ENCODE peak calls at places on chromosomes 3 and 15, in eight cellular contexts. One of them, this sample, is unnamed.

GRCh38 chr3:56269755-56270154 is 198.5 kb downstream of the ERC2 start:
- DNase-seq in HFF-Myc: no peak
- DNase-seq in glutamatergic neuron: no peak
- DNase-seq in GM12864: no peak
- DNase-seq in pancreas: no peak
- DNase-seq in fibroblast of villous mesenchyme: no peak
- DNase-seq in heart left ventricle: no peak
- DNase-seq in endothelial cell: no peak
- DNase-seq in this sample: no peak

GRCh38 chr3:110577856-110578255 is 493.8 kb upstream of the NECTIN3 start:
- DNase-seq in HFF-Myc: no peak
- DNase-seq in glutamatergic neuron: no peak
- DNase-seq in GM12864: no peak
- DNase-seq in pancreas: no peak
- DNase-seq in fibroblast of villous mesenchyme: no peak
- DNase-seq in heart left ventricle: no peak
- DNase-seq in endothelial cell: no peak
- DNase-seq in this sample: no peak

GRCh38 chr3:189455796-189456195 is 175.4 kb upstream of the TP63 start:
- DNase-seq in HFF-Myc: no peak
- DNase-seq in glutamatergic neuron: no peak
- DNase-seq in GM12864: no peak
- DNase-seq in pancreas: no peak
- DNase-seq in fibroblast of villous mesenchyme: no peak
- DNase-seq in heart left ventricle: no peak
- DNase-seq in endothelial cell: no peak
- DNase-seq in this sample: no peak

GRCh38 chr3:149703474-149703873 is 45.6 kb upstream of the WWTR1 start:
- DNase-seq in HFF-Myc: peak
- DNase-seq in glutamatergic neuron: no peak
- DNase-seq in GM12864: no peak
- DNase-seq in pancreas: no peak
- DNase-seq in fibroblast of villous mesenchyme: peak
- DNase-seq in heart left ventricle: no peak
- DNase-seq in endothelial cell: no peak
- DNase-seq in this sample: no peak

GRCh38 chr3:57544181-57545125 is at the start of gene DNAH12:
- DNase-seq in HFF-Myc: no peak
- DNase-seq in glutamatergic neuron: peak
- DNase-seq in GM12864: no peak
- DNase-seq in pancreas: peak
- DNase-seq in fibroblast of villous mesenchyme: no peak
- DNase-seq in heart left ventricle: no peak
- DNase-seq in endothelial cell: peak
- DNase-seq in this sample: peak

GRCh38 chr3:18343809-18344208 is 81.3 kb downstream of the SATB1 start:
- DNase-seq in HFF-Myc: no peak
- DNase-seq in glutamatergic neuron: no peak
- DNase-seq in GM12864: no peak
- DNase-seq in pancreas: no peak
- DNase-seq in fibroblast of villous mesenchyme: no peak
- DNase-seq in heart left ventricle: no peak
- DNase-seq in endothelial cell: no peak
- DNase-seq in this sample: no peak

GRCh38 chr3:8871306-8871705 is 92.0 kb downstream of the RAD18 start:
- DNase-seq in HFF-Myc: no peak
- DNase-seq in glutamatergic neuron: no peak
- DNase-seq in GM12864: no peak
- DNase-seq in pancreas: no peak
- DNase-seq in fibroblast of villous mesenchyme: no peak
- DNase-seq in heart left ventricle: no peak
- DNase-seq in endothelial cell: no peak
- DNase-seq in this sample: no peak

GRCh38 chr3:4674216-4674615 is 181.1 kb downstream of the ITPR1 start:
- DNase-seq in HFF-Myc: no peak
- DNase-seq in glutamatergic neuron: no peak
- DNase-seq in GM12864: no peak
- DNase-seq in pancreas: no peak
- DNase-seq in fibroblast of villous mesenchyme: peak
- DNase-seq in heart left ventricle: no peak
- DNase-seq in endothelial cell: no peak
- DNase-seq in this sample: no peak

GRCh38 chr15:48090115-48090514 is 30.7 kb upstream of the SLC24A5 start:
- DNase-seq in HFF-Myc: no peak
- DNase-seq in glutamatergic neuron: no peak
- DNase-seq in GM12864: no peak
- DNase-seq in pancreas: no peak
- DNase-seq in fibroblast of villous mesenchyme: peak
- DNase-seq in heart left ventricle: no peak
- DNase-seq in endothelial cell: no peak
- DNase-seq in this sample: no peak

GRCh38 chr3:138364356-138365252 is 16.2 kb downstream of the MRAS start:
- DNase-seq in HFF-Myc: no peak
- DNase-seq in glutamatergic neuron: no peak
- DNase-seq in GM12864: no peak
- DNase-seq in pancreas: no peak
- DNase-seq in fibroblast of villous mesenchyme: no peak
- DNase-seq in heart left ventricle: no peak
- DNase-seq in endothelial cell: no peak
- DNase-seq in this sample: no peak

GRCh38 chr3:153078826-153079225 is 83.2 kb upstream of the RAP2B start:
- DNase-seq in HFF-Myc: no peak
- DNase-seq in glutamatergic neuron: no peak
- DNase-seq in GM12864: no peak
- DNase-seq in pancreas: no peak
- DNase-seq in fibroblast of villous mesenchyme: no peak
- DNase-seq in heart left ventricle: no peak
- DNase-seq in endothelial cell: no peak
- DNase-seq in this sample: no peak

GRCh38 chr3:56801151-56801596 is 575 bp downstream of the ARHGEF3 start:
- DNase-seq in HFF-Myc: no peak
- DNase-seq in glutamatergic neuron: no peak
- DNase-seq in GM12864: no peak
- DNase-seq in pancreas: peak
- DNase-seq in fibroblast of villous mesenchyme: no peak
- DNase-seq in heart left ventricle: no peak
- DNase-seq in endothelial cell: peak
- DNase-seq in this sample: peak

GRCh38 chr3:51141573-51141972 is 243.5 kb upstream of the MANF start:
- DNase-seq in HFF-Myc: no peak
- DNase-seq in glutamatergic neuron: no peak
- DNase-seq in GM12864: no peak
- DNase-seq in pancreas: no peak
- DNase-seq in fibroblast of villous mesenchyme: no peak
- DNase-seq in heart left ventricle: no peak
- DNase-seq in endothelial cell: no peak
- DNase-seq in this sample: no peak
- TF ChIP-seq CTCF in HFF-Myc: no peak
- TF ChIP-seq CTCF in glutamatergic neuron: peak
- TF ChIP-seq CTCF in GM12864: peak
- TF ChIP-seq CTCF in pancreas: no peak
- TF ChIP-seq CTCF in fibroblast of villous mesenchyme: no peak
- TF ChIP-seq CTCF in heart left ventricle: no peak
- TF ChIP-seq CTCF in endothelial cell: no peak
- TF ChIP-seq CTCF in this sample: no peak

DNA sequence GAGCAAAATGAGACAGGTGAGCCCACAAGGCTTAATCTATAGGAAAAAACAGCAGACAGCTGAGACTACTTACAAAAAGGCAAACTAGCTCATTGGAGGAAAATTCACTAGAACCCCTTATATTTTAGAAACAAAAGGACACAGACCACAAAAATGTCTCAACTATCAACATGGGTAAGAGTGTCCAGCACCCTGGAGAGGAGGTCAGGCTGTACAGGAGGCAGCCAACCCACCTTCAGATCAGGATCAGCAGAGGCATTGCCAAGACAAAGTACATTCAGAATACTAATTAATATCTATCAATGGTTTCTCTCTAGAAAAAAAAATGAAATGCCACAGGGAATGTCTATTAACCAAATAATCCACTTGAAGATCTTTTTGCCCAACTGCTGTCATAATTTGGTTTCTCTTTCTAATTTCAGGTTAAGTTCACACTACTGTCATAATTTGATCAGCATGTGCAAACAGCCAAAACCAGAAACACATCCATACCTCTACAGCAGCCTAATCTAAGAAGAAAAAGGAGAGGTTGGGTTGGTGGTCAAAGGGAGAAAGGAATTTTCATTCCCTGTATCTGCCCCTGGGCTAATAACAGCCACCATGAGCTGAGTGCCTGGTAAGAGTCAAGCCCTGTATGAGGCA is 26.0 kb upstream of the THBS1 start:
- DNase-seq in HFF-Myc: no peak
- DNase-seq in glutamatergic neuron: no peak
- DNase-seq in GM12864: no peak
- DNase-seq in pancreas: no peak
- DNase-seq in fibroblast of villous mesenchyme: no peak
- DNase-seq in heart left ventricle: no peak
- DNase-seq in endothelial cell: no peak
- DNase-seq in this sample: no peak
- TF ChIP-seq CTCF in HFF-Myc: no peak
- TF ChIP-seq CTCF in glutamatergic neuron: no peak
- TF ChIP-seq CTCF in GM12864: no peak
- TF ChIP-seq CTCF in pancreas: no peak
- TF ChIP-seq CTCF in fibroblast of villous mesenchyme: no peak
- TF ChIP-seq CTCF in heart left ventricle: no peak
- TF ChIP-seq CTCF in endothelial cell: no peak
- TF ChIP-seq CTCF in this sample: no peak

GRCh38 chr3:121992601-121993560 is 29.2 kb downstream of the ILDR1 start:
- DNase-seq in HFF-Myc: no peak
- DNase-seq in glutamatergic neuron: no peak
- DNase-seq in GM12864: peak
- DNase-seq in pancreas: no peak
- DNase-seq in fibroblast of villous mesenchyme: no peak
- DNase-seq in heart left ventricle: no peak
- DNase-seq in endothelial cell: no peak
- DNase-seq in this sample: peak

GRCh38 chr3:121995190-121996137 is 26.6 kb downstream of the ILDR1 start:
- DNase-seq in HFF-Myc: peak
- DNase-seq in glutamatergic neuron: peak
- DNase-seq in GM12864: no peak
- DNase-seq in pancreas: peak
- DNase-seq in fibroblast of villous mesenchyme: peak
- DNase-seq in heart left ventricle: peak
- DNase-seq in endothelial cell: peak
- DNase-seq in this sample: no peak

GRCh38 chr3:121985841-121986240 is 36.2 kb downstream of the ILDR1 start:
- DNase-seq in HFF-Myc: no peak
- DNase-seq in glutamatergic neuron: no peak
- DNase-seq in GM12864: no peak
- DNase-seq in pancreas: no peak
- DNase-seq in fibroblast of villous mesenchyme: no peak
- DNase-seq in heart left ventricle: no peak
- DNase-seq in endothelial cell: no peak
- DNase-seq in this sample: no peak

GRCh38 chr3:121988146-121988545 is 33.9 kb downstream of the ILDR1 start:
- DNase-seq in HFF-Myc: no peak
- DNase-seq in glutamatergic neuron: no peak
- DNase-seq in GM12864: no peak
- DNase-seq in pancreas: no peak
- DNase-seq in fibroblast of villous mesenchyme: no peak
- DNase-seq in heart left ventricle: no peak
- DNase-seq in endothelial cell: no peak
- DNase-seq in this sample: no peak

DNA sequence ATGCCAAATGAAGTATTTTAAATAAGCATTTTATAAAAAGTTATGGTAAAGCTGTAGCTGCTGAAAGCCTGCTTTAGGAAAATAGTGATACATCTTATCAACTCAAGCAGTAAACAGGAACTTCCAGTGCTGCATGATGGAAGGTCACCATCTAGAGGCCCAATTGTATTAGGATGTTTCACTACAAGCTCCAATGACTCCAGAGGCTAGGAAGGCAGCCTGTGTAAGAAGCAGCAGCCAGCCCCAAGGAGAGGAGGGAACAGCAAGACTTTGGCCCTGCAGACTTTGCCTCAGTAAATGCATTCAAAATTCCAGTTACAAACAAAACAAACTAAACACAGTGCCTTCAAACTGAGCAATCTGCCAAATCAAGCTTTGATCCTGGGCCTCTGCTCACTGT is 32.1 kb downstream of the ILDR1 start:
- DNase-seq in HFF-Myc: no peak
- DNase-seq in glutamatergic neuron: no peak
- DNase-seq in GM12864: no peak
- DNase-seq in pancreas: no peak
- DNase-seq in fibroblast of villous mesenchyme: peak
- DNase-seq in heart left ventricle: no peak
- DNase-seq in endothelial cell: no peak
- DNase-seq in this sample: no peak
- TF ChIP-seq CTCF in HFF-Myc: no peak
- TF ChIP-seq CTCF in glutamatergic neuron: no peak
- TF ChIP-seq CTCF in GM12864: no peak
- TF ChIP-seq CTCF in pancreas: peak
- TF ChIP-seq CTCF in fibroblast of villous mesenchyme: no peak
- TF ChIP-seq CTCF in heart left ventricle: no peak
- TF ChIP-seq CTCF in endothelial cell: no peak
- TF ChIP-seq CTCF in this sample: peak

GRCh38 chr15:60584355-60585023 is 105.5 kb upstream of the ICE2 start:
- DNase-seq in HFF-Myc: no peak
- DNase-seq in glutamatergic neuron: no peak
- DNase-seq in GM12864: no peak
- DNase-seq in pancreas: no peak
- DNase-seq in fibroblast of villous mesenchyme: no peak
- DNase-seq in heart left ventricle: no peak
- DNase-seq in endothelial cell: no peak
- DNase-seq in this sample: no peak

GRCh38 chr15:60582370-60583036 is 103.6 kb upstream of the ICE2 start:
- DNase-seq in HFF-Myc: no peak
- DNase-seq in glutamatergic neuron: no peak
- DNase-seq in GM12864: no peak
- DNase-seq in pancreas: no peak
- DNase-seq in fibroblast of villous mesenchyme: peak
- DNase-seq in heart left ventricle: no peak
- DNase-seq in endothelial cell: no peak
- DNase-seq in this sample: peak

GRCh38 chr15:60585743-60586708 is 107.1 kb upstream of the ICE2 start:
- DNase-seq in HFF-Myc: peak
- DNase-seq in glutamatergic neuron: peak
- DNase-seq in GM12864: no peak
- DNase-seq in pancreas: peak
- DNase-seq in fibroblast of villous mesenchyme: peak
- DNase-seq in heart left ventricle: no peak
- DNase-seq in endothelial cell: peak
- DNase-seq in this sample: peak

GRCh38 chr15:60583194-60583593 is 104.3 kb upstream of the ICE2 start:
- DNase-seq in HFF-Myc: no peak
- DNase-seq in glutamatergic neuron: no peak
- DNase-seq in GM12864: no peak
- DNase-seq in pancreas: no peak
- DNase-seq in fibroblast of villous mesenchyme: no peak
- DNase-seq in heart left ventricle: no peak
- DNase-seq in endothelial cell: no peak
- DNase-seq in this sample: no peak

DNA sequence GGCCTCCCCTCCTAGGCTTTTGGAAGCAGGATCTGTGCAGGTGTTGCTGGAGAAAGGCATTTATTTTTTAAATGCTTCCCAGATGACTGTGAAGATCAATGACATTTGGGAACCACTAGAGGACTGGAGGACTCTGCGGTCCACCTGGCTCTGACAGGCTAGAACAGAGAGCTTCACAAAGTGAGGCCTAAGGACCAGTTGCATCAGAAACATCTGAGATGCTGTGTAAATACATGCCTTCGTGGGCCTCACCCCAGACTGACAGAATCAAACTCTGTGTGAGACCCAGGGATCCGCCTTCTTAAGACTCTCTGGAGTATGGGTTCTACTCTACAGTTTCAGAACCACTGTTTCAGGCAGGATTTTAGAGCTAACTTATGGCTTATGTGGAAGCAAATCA is 105.0 kb upstream of the ICE2 start:
- DNase-seq in HFF-Myc: no peak
- DNase-seq in glutamatergic neuron: no peak
- DNase-seq in GM12864: no peak
- DNase-seq in pancreas: no peak
- DNase-seq in fibroblast of villous mesenchyme: no peak
- DNase-seq in heart left ventricle: no peak
- DNase-seq in endothelial cell: no peak
- DNase-seq in this sample: no peak
- TF ChIP-seq CTCF in HFF-Myc: no peak
- TF ChIP-seq CTCF in glutamatergic neuron: no peak
- TF ChIP-seq CTCF in GM12864: peak
- TF ChIP-seq CTCF in pancreas: no peak
- TF ChIP-seq CTCF in fibroblast of villous mesenchyme: no peak
- TF ChIP-seq CTCF in heart left ventricle: no peak
- TF ChIP-seq CTCF in endothelial cell: no peak
- TF ChIP-seq CTCF in this sample: no peak